ENCODE peak calls at places on chromosome 12, in four cellular contexts. C is ascending aorta, F is cardiac muscle cell, N is fibroblast of pulmonary artery. U is an unnamed sample.

GRCh38 chr12:55966408-55967281 is at the start of gene CDK2:
- DNase-seq in C (peak), F (peak), N (peak), U (peak)

GRCh38 chr12:52647601-52648000 is 4.4 kb downstream of the KRT2 start:
- DNase-seq in C (no peak), F (no peak), N (no peak), U (no peak)

GRCh38 chr12:56256326-56256960 is 1.7 kb downstream of the ANKRD52 start:
- DNase-seq in C (no peak), F (peak), N (peak), U (peak)

GRCh38 chr12:124510301-124510970 is 57.0 kb downstream of the NCOR2 start:
- DNase-seq in C (no peak), F (no peak), N (no peak), U (no peak)

GRCh38 chr12:123478762-123479161 is 20.8 kb downstream of the SNRNP35 start:
- DNase-seq in C (peak), F (peak), N (peak), U (peak)

GRCh38 chr12:53235742-53236442 is 3.9 kb upstream of the RARG start:
- DNase-seq in C (no peak), F (no peak), N (no peak), U (no peak)

GRCh38 chr12:120055231-120055630 is 61.3 kb downstream of the RAB35 start:
- DNase-seq in C (no peak), F (peak), N (no peak), U (peak)

GRCh38 chr12:123364532-123365140 is at the start of gene SBNO1:
- DNase-seq in C (no peak), F (peak), N (peak), U (peak)

GRCh38 chr12:116490481-116490880 is 68.7 kb upstream of the MAP1LC3B2 start:
- DNase-seq in C (no peak), F (peak), N (peak), U (peak)

GRCh38 chr12:47184813-47185212 is 105.1 kb upstream of the AMIGO2 start:
- DNase-seq in C (no peak), F (no peak), N (no peak), U (no peak)

GRCh38 chr12:40689576-40689975 is 2.7 kb upstream of the CNTN1 start:
- DNase-seq in C (no peak), F (no peak), N (no peak), U (no peak)

GRCh38 chr12:34287437-34287836 is 265.1 kb downstream of the ALG10 start:
- DNase-seq in C (no peak), F (no peak), N (no peak), U (no peak)

GRCh38 chr12:77847665-77848431 is 17.2 kb downstream of the NAV3 start:
- DNase-seq in C (no peak), F (peak), N (peak), U (peak)

GRCh38 chr12:131164096-131164872 is 210.6 kb downstream of the ADGRD1 start:
- DNase-seq in C (no peak), F (no peak), N (no peak), U (no peak)

GRCh38 chr12:69523433-69524330 is 53.5 kb downstream of the FRS2 start:
- DNase-seq in C (no peak), F (no peak), N (no peak), U (no peak)

GRCh38 chr12:42407306-42407705 is 81.3 kb downstream of the PPHLN1 start:
- DNase-seq in C (no peak), F (no peak), N (no peak), U (peak)

GRCh38 chr12:131380961-131381705 is 329.8 kb upstream of the SFSWAP start:
- DNase-seq in C (no peak), F (no peak), N (no peak), U (no peak)

GRCh38 chr12:52346596-52346995 is 20.7 kb downstream of the KRT85 start:
- DNase-seq in C (no peak), F (no peak), N (no peak), U (no peak)

GRCh38 chr12:68611094-68611818 is 557 bp downstream of the RAP1B start:
- DNase-seq in C (peak), F (peak), N (peak), U (peak)

GRCh38 chr12:103955811-103956514 is 9.7 kb upstream of the TDG start:
- DNase-seq in C (no peak), F (no peak), N (no peak), U (no peak)

GRCh38 chr12:12983420-12984035 is 16.5 kb downstream of the HEBP1 start:
- DNase-seq in C (no peak), F (peak), N (peak), U (peak)

GRCh38 chr12:87157791-87158190 is 871.4 kb downstream of the C12orf50 start:
- DNase-seq in C (no peak), F (peak), N (peak), U (peak)

GRCh38 chr12:124516850-124517249 is 50.6 kb downstream of the NCOR2 start:
- DNase-seq in C (no peak), F (no peak), N (no peak), U (no peak)

GRCh38 chr12:27866382-27867101 is 86.5 kb upstream of the MANSC4 start:
- DNase-seq in C (no peak), F (peak), N (peak), U (peak)

GRCh38 chr12:27865421-27865820 is 85.4 kb upstream of the MANSC4 start:
- DNase-seq in C (no peak), F (peak), N (peak), U (peak)

GRCh38 chr12:27859648-27860047 is 79.6 kb upstream of the MANSC4 start:
- DNase-seq in C (no peak), F (no peak), N (no peak), U (no peak)

GRCh38 chr12:27864521-27864920 is 84.5 kb upstream of the MANSC4 start:
- DNase-seq in C (no peak), F (no peak), N (no peak), U (no peak)

DNA sequence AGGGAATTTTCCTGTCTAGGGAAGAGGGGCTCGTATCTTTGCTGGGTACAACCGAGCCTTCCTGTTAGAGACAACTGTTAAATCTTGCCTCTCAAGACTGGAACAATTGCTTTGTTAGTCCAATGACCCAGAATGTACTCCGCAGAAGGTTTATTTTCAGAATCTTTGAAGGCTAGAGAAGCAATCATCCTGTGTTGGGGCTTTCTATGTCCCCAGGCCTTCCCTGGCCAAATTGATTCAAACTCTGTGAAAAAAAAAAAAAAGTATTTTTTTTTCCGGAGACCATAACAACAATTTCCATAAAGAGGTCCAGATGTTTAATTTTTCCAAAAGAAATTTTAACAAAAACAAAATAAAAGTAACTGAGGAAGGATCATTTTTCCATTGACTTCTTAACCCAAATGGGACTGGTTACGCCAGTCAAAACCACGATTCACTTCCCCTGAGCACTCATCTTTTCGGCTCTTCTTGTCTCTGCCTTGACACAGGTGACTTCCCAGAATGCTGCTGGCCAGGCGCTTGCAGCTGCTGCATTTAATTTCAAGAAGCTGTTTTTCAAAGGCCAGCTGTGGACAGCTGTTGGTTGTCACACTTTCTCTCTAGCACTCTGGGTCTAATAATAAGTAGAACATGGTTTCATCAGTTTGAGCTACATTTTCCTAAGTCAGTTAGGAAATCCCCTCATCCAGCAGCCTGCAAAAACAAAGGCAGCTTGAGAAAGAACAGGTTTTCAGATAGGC is 81.6 kb upstream of the MANSC4 start:
- DNase-seq in C (no peak), F (peak), N (peak), U (no peak)
- H3K4me3 ChIP-seq in C (no peak), F (no peak), N (no peak), U (no peak)

GRCh38 chr12:29337325-29337724 is 43.6 kb downstream of the ERGIC2 start:
- DNase-seq in C (no peak), F (no peak), N (no peak), U (no peak)
- H3K4me3 ChIP-seq in C (no peak), F (no peak), N (no peak), U (no peak)

GRCh38 chr12:54370218-54370730 is 6.0 kb upstream of the GPR84 start:
- DNase-seq in C (no peak), F (peak), N (peak), U (peak)
- H3K4me3 ChIP-seq in C (peak), F (no peak), N (peak), U (peak)

GRCh38 chr12:45243963-45244362 is 28.1 kb downstream of the ANO6 start:
- DNase-seq in C (no peak), F (no peak), N (no peak), U (no peak)
- H3K4me3 ChIP-seq in C (peak), F (no peak), N (no peak), U (no peak)

DNA sequence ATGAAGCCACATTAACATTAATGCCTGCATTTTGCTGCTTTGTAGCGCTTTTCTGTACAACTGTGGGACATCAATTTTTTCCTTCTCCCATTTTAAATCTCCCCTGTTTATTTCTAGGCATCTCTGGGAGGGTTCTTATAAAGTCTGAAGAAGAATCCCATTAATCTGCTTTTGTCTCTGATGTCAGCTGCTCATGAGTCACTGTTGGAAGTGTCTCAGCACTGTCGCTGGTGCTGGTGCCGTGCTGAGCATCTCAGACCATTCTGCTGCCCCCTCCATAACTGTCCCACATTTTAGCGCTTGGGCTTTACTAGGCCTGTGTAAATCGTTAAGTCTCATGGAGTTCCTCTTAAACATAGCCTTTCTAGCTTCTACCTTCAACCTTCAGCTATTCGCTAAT is 64.4 kb upstream of the TRHDE start:
- DNase-seq in C (no peak), F (no peak), N (no peak), U (no peak)
- H3K4me3 ChIP-seq in C (no peak), F (no peak), N (no peak), U (no peak)

GRCh38 chr12:106645074-106645421 is 62.2 kb downstream of the RFX4 start:
- DNase-seq in C (no peak), F (peak), N (peak), U (no peak)
- H3K4me3 ChIP-seq in C (no peak), F (no peak), N (no peak), U (no peak)

GRCh38 chr12:94184995-94185711 is 36.8 kb downstream of the PLXNC1 start:
- DNase-seq in C (no peak), F (no peak), N (no peak), U (no peak)

GRCh38 chr12:94187351-94187750 is 39.0 kb downstream of the PLXNC1 start:
- DNase-seq in C (no peak), F (no peak), N (no peak), U (peak)

GRCh38 chr12:94185801-94186200 is 37.4 kb downstream of the PLXNC1 start:
- DNase-seq in C (no peak), F (no peak), N (no peak), U (no peak)

GRCh38 chr12:94183702-94184379 is 35.5 kb downstream of the PLXNC1 start:
- DNase-seq in C (no peak), F (no peak), N (no peak), U (no peak)

DNA sequence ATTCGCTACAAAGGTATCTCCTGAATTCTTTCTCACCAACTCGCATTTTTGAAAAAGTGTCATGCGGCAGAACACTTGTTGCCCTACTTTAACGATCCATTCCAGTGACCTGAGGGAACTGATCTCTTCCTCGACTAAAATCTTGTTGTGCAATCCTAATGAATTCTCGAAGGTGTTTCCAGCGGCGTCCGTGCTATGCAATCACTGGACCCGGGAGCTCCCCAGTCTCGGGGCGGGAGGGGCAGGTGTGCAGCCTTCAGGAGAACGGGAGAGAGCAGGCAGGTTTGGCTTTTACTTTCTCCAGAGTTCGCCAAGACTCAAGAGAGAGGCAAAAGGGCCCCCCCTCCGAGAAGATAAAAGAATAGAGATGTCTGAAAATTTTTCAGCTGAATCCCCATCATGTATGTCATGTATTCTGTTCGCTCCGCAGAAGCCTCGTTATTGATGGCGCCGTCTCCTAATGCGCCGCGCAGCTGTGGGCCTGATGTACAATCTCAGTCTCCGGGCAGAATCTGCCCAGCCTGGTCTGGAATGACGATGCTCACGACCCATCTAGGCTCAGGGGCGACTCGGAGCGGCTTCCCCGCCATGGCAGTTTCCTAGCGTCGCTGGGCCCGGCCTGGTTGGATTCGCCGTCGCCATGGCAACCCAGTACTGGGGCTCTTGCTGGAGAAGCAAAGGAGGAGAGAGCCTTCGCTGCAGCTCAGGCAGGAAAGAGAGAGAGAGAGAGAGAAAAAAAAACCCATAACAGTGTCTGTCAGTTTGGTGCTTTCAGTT is 38.3 kb downstream of the PLXNC1 start:
- DNase-seq in C (no peak), F (peak), N (peak), U (peak)
- H3K4me3 ChIP-seq in C (peak), F (no peak), N (peak), U (peak)

DNA sequence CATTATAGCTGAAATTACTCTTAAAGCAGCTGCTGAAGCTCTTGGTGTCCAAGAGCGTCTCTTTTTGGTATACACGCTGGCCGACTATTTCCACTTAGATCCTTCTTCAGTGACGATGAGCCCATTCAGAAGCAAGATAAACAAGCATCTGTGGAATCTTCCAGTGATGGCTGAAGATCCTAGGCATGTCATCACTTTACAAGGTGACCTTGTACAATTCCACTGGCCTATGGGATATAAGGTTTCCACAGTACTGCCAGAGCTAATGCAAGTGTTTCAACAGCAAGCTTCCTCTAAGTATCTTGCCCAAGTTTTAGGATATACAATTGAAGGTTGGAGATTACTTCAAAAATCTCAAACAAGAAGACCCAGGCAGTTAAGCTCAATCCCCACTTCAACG is 47.0 kb downstream of the INTS13 start:
- DNase-seq in C (no peak), F (no peak), N (no peak), U (no peak)
- H3K4me3 ChIP-seq in C (no peak), F (no peak), N (no peak), U (no peak)

GRCh38 chr12:31807773-31808097 is 78.9 kb upstream of the AMN1 start:
- DNase-seq in C (no peak), F (no peak), N (no peak), U (no peak)
- H3K4me3 ChIP-seq in C (no peak), F (no peak), N (no peak), U (no peak)